ENCODE peak calls at places on chromosome 17, in four cellular contexts. G is MCF 10A, H is H9, B is fibroblast of lung. N is an unnamed sample.

GRCh38 chr17:57657211-57657610 is 87.9 kb downstream of the CCDC182 start:
- DNase-seq in B (no peak), H (no peak), G (no peak), N (no peak)

GRCh38 chr17:4530799-4531730 is 24.1 kb downstream of the MYBBP1A start:
- DNase-seq in G (no peak), H (no peak), B (no peak), N (no peak)

GRCh38 chr17:66978514-66979061 is 14.1 kb downstream of the CACNG4 start:
- DNase-seq in B (no peak), H (no peak), G (no peak), N (no peak)

GRCh38 chr17:11921296-11921695 is 76.0 kb downstream of the ZNF18 start:
- DNase-seq in B (no peak), H (no peak), G (no peak), N (no peak)

GRCh38 chr17:82083533-82084359 is 14.3 kb downstream of the FASN start:
- DNase-seq in G (no peak), H (no peak), B (no peak), N (no peak)

GRCh38 chr17:44197980-44198720 is 1.5 kb downstream of the ATXN7L3 start:
- DNase-seq in B (peak), H (no peak), G (peak), N (peak)

GRCh38 chr17:62703776-62704380 is 76.4 kb downstream of the MRC2 start:
- DNase-seq in B (peak), H (peak), G (peak), N (peak)

GRCh38 chr17:29096094-29096493 is 53.2 kb downstream of the PIPOX start:
- DNase-seq in G (no peak), B (no peak), H (no peak), N (no peak)

GRCh38 chr17:35315283-35315682 is 58.1 kb downstream of the SLFN11 start:
- DNase-seq in H (no peak), G (peak), B (peak), N (no peak)

GRCh38 chr17:2695243-2695960 is 16.2 kb downstream of the CLUH start:
- DNase-seq in B (no peak), G (no peak), H (no peak), N (no peak)

GRCh38 chr17:2050246-2050866 is 4.5 kb upstream of the HIC1 start:
- DNase-seq in B (peak), G (peak), H (peak), N (peak)

GRCh38 chr17:56697190-56697589 is 103.7 kb downstream of the NOG start:
- DNase-seq in B (no peak), H (no peak), G (no peak), N (no peak)

GRCh38 chr17:33716937-33717336 is 423.8 kb upstream of the ASIC2 start:
- DNase-seq in B (no peak), G (no peak), H (no peak), N (no peak)

GRCh38 chr17:48728232-48729231 is at the start of gene HOXB13:
- DNase-seq in G (no peak), H (peak), B (peak), N (peak)

GRCh38 chr17:48729335-48730239 is 1.0 kb upstream of the HOXB13 start:
- DNase-seq in H (no peak), B (no peak), G (no peak), N (no peak)

GRCh38 chr17:63475491-63476412 is 1.1 kb upstream of the ACE start:
- DNase-seq in H (no peak), B (no peak), G (no peak), N (no peak)

GRCh38 chr17:38421224-38421841 is 6.9 kb upstream of the ARHGAP23 start:
- DNase-seq in G (no peak), B (peak), H (peak), N (no peak)

GRCh38 chr17:44599298-44600175 is 42.3 kb downstream of the FZD2 start:
- DNase-seq in H (peak), G (peak), B (peak), N (peak)

GRCh38 chr17:53032861-53033271 is 789.9 kb upstream of the KIF2B start:
- DNase-seq in B (peak), G (peak), H (peak), N (no peak)

GRCh38 chr17:38741853-38742421 is 6.2 kb downstream of the PCGF2 start:
- DNase-seq in B (no peak), G (no peak), H (no peak), N (no peak)

GRCh38 chr17:81867123-81867951 is 3.8 kb downstream of the ARHGDIA start:
- DNase-seq in G (peak), B (peak), H (peak), N (peak)

GRCh38 chr17:68777856-68778694 is 176.9 kb upstream of the FAM20A start:
- DNase-seq in G (no peak), H (no peak), B (no peak), N (no peak)

GRCh38 chr17:6953689-6954088 is 42.2 kb upstream of the ALOX12 start:
- DNase-seq in H (no peak), G (peak), B (no peak), N (no peak)

GRCh38 chr17:7929158-7930029 is at the start of gene KCNAB3:
- DNase-seq in H (peak), B (peak), G (no peak), N (peak)

GRCh38 chr17:81863123-81863675 is 2.9 kb upstream of the P4HB start:
- DNase-seq in B (no peak), H (no peak), G (no peak), N (no peak)

GRCh38 chr17:50498021-50498874 is 10.0 kb upstream of the MYCBPAP start:
- DNase-seq in H (no peak), G (peak), B (no peak), N (no peak)

GRCh38 chr17:72470338-72471133 is 349.7 kb downstream of the SOX9 start:
- DNase-seq in B (no peak), H (no peak), G (no peak), N (no peak)

GRCh38 chr17:27573971-27574525 is 56.9 kb upstream of the LGALS9 start:
- DNase-seq in G (peak), H (no peak), B (peak), N (no peak)

GRCh38 chr17:44733753-44734152 is 25.0 kb upstream of the ADAM11 start:
- DNase-seq in G (peak), H (peak), B (no peak), N (peak)

GRCh38 chr17:44934745-44935105 is 12.8 kb downstream of the KIF18B start:
- DNase-seq in B (no peak), H (peak), G (no peak), N (no peak)

GRCh38 chr17:17078832-17079231 is 36.6 kb downstream of the MPRIP start:
- DNase-seq in H (no peak), G (no peak), B (no peak), N (no peak)
- TF ChIP-seq CTCF in H (no peak), G (no peak), B (no peak), N (no peak)

GRCh38 chr17:19270347-19270950 is 33.3 kb downstream of the EPN2 start:
- DNase-seq in G (no peak), H (no peak), B (no peak), N (no peak)
- TF ChIP-seq CTCF in G (no peak), H (peak), B (no peak), N (no peak)

DNA sequence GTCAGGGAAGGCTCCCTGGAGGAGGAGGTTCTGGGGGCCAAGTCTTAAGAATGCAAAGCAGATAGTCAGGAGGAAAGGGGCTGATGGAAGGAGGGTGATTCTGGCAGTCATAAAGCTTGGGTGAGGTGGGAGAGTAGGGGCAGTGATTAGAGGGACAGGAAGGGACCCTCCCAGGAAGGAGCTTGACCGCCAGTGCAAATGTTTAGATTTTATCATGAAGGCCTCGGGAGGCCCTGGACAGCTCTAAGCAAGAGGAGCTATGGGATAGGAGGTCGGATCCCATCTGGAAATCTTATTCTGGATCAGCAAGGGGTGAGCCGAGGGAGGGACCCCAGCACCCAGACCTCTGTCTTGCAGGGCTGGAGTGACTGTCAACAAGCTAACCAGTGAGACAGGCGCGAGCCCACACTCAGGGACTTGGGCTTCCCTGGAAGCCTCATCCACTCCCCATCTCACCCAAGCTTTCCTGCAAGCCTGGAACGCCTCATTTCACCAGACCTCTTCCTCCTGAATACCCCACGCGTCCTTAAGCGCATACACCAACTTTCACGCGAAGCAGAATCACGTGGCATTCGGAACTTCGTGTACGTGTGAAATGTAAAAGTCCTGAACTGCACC is 52.0 kb upstream of the CBX4 start:
- DNase-seq in G (no peak), H (no peak), B (no peak), N (no peak)
- TF ChIP-seq CTCF in G (no peak), H (no peak), B (no peak), N (no peak)

GRCh38 chr17:694239-694638 is 20.4 kb downstream of the VPS53 start:
- DNase-seq in H (no peak), B (peak), G (peak), N (peak)
- TF ChIP-seq CTCF in H (no peak), B (no peak), G (no peak), N (no peak)

GRCh38 chr17:41521574-41522261 is 3.0 kb upstream of the KRT15 start:
- DNase-seq in B (peak), G (peak), H (peak), N (peak)
- TF ChIP-seq CTCF in B (no peak), G (no peak), H (no peak), N (no peak)

DNA sequence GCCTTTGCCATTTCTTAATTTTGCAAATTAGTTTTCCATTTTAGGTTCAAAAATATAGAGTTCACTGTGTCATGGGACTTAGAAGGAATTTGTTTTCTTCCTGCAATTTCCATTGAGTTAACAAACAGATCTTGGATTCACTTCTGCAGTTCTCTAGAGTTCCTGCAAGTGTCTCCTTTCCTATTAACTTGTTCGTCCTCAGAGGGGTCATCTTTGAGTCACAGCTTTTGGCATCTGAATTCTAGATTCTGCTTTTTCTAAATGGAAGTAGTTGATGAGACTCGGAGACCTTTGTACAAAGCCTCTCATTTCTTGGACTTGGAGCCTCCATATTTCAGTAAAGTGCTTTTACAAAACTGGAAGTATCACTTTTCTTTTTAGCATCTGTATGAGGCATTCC is 323.3 kb downstream of the BCAS3 start:
- DNase-seq in B (peak), G (peak), H (no peak), N (peak)
- TF ChIP-seq CTCF in B (peak), G (no peak), H (peak), N (peak)

GRCh38 chr17:45970659-45971058 is 28.4 kb upstream of the STH start:
- DNase-seq in G (no peak), B (no peak), H (no peak), N (no peak)

GRCh38 chr17:45973099-45973838 is 25.8 kb upstream of the STH start:
- DNase-seq in H (no peak), G (no peak), B (no peak), N (no peak)

GRCh38 chr17:45972531-45972930 is 26.5 kb upstream of the STH start:
- DNase-seq in G (no peak), H (no peak), B (no peak), N (no peak)

GRCh38 chr17:45969726-45970125 is 29.3 kb upstream of the STH start:
- DNase-seq in G (no peak), B (no peak), H (no peak), N (no peak)

DNA sequence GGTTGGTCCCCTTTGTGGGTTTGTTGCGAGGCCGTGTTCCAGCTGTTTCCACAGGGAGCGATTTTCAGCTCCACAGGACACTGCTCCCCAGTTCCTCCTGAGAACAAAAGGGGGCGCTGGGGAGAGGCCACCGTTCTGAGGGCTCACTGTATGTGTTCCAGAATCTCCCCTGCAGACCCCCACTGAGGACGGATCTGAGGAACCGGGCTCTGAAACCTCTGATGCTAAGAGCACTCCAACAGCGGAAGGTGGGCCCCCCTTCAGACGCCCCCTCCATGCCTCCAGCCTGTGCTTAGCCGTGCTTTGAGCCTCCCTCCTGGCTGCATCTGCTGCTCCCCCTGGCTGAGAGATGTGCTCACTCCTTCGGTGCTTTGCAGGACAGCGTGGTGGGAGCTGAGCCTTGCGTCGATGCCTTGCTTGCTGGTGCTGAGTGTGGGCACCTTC is 27.3 kb upstream of the STH start:
- DNase-seq in B (no peak), H (peak), G (no peak), N (no peak)
- TF ChIP-seq CTCF in B (no peak), H (peak), G (no peak), N (no peak)

N was measured in A549.